ENCODE peak calls at places on chromosomes 11 and 22, in ten cellular contexts. A is suprapubic skin, E is GM12878, O is HepG2, Z is transverse colon, M is sigmoid colon, Q is H1, R is K562, D is esophagus muscularis mucosa, F is upper lobe of left lung. X is an unnamed sample.

GRCh38 chr22:35544189-35544588 is 3.6 kb downstream of the RASD2 start:
- DNase-seq in A (no peak), E (no peak), O (no peak), Z (no peak), M (no peak), Q (no peak), R (no peak), D (no peak), F (no peak), X (no peak)

GRCh38 chr11:70716986-70717775 is 318.9 kb downstream of the CTTN start:
- DNase-seq in A (no peak), E (no peak), O (no peak), Z (no peak), M (no peak), Q (no peak), R (no peak), D (no peak), F (no peak), X (no peak)

GRCh38 chr11:42315267-42315666 is 855.8 kb upstream of the LRRC4C start:
- DNase-seq in A (no peak), E (no peak), O (no peak), Z (no peak), M (no peak), Q (no peak), R (no peak), D (no peak), F (no peak), X (no peak)

GRCh38 chr22:23762866-23763578 is at the start of gene C22orf15:
- DNase-seq in A (no peak), E (no peak), O (no peak), Z (no peak), M (no peak), Q (no peak), R (peak), D (peak), F (no peak), X (no peak)

GRCh38 chr22:31945478-31945815 is 1.1 kb downstream of the YWHAH start:
- DNase-seq in A (no peak), E (no peak), O (no peak), Z (peak), M (no peak), Q (no peak), R (no peak), D (no peak), F (no peak), X (no peak)

GRCh38 chr22:47901911-47902310 is 1139.5 kb downstream of the TBC1D22A start:
- DNase-seq in A (no peak), E (no peak), O (no peak), Z (no peak), M (no peak), Q (no peak), R (no peak), D (peak), F (no peak), X (no peak)

GRCh38 chr22:31969789-31970489 is 25.6 kb downstream of the YWHAH start:
- DNase-seq in A (no peak), E (no peak), O (peak), Z (peak), M (peak), Q (peak), R (peak), D (no peak), F (no peak), X (peak)

GRCh38 chr11:288328-289144 is at the start of gene PGGHG:
- DNase-seq in A (peak), E (no peak), O (no peak), Z (peak), M (peak), Q (no peak), R (peak), D (no peak), F (peak), X (peak)

GRCh38 chr11:35714882-35715612 is 52.5 kb downstream of the TRIM44 start:
- DNase-seq in A (no peak), E (peak), O (no peak), Z (no peak), M (no peak), Q (no peak), R (no peak), D (no peak), F (no peak), X (no peak)

GRCh38 chr22:31719850-31720471 is 30.0 kb downstream of the PRR14L start:
- DNase-seq in A (no peak), E (no peak), O (no peak), Z (no peak), M (no peak), Q (no peak), R (no peak), D (no peak), F (no peak), X (no peak)

GRCh38 chr11:112219476-112220232 is 6.6 kb upstream of the PTS start:
- DNase-seq in A (no peak), E (peak), O (peak), Z (peak), M (peak), Q (no peak), R (peak), D (no peak), F (no peak), X (no peak)

GRCh38 chr11:123187670-123188507 is 7.2 kb downstream of the CLMP start:
- DNase-seq in A (no peak), E (no peak), O (no peak), Z (no peak), M (no peak), Q (no peak), R (no peak), D (no peak), F (no peak), X (no peak)

GRCh38 chr11:118659314-118659939 is 20.0 kb downstream of the TREH start:
- DNase-seq in A (peak), E (peak), O (peak), Z (peak), M (peak), Q (peak), R (peak), D (peak), F (peak), X (peak)

GRCh38 chr11:113613619-113614018 is 92.5 kb downstream of the TMPRSS5 start:
- DNase-seq in A (no peak), E (no peak), O (no peak), Z (no peak), M (no peak), Q (no peak), R (peak), D (no peak), F (no peak), X (no peak)

GRCh38 chr11:95912902-95913560 is 10.9 kb downstream of the MTMR2 start:
- DNase-seq in A (no peak), E (no peak), O (no peak), Z (no peak), M (no peak), Q (no peak), R (no peak), D (no peak), F (no peak), X (no peak)

GRCh38 chr11:45974806-45975205 is 52.4 kb downstream of the LARGE2 start:
- DNase-seq in A (no peak), E (no peak), O (no peak), Z (no peak), M (no peak), Q (no peak), R (no peak), D (no peak), F (no peak), X (no peak)

GRCh38 chr11:134288486-134288885 is 12.3 kb downstream of the GLB1L3 start:
- DNase-seq in A (no peak), E (no peak), O (no peak), Z (no peak), M (no peak), Q (no peak), R (no peak), D (peak), F (peak), X (no peak)

GRCh38 chr22:46352276-46352675 is 16.8 kb downstream of the TRMU start:
- DNase-seq in A (no peak), E (no peak), O (no peak), Z (no peak), M (no peak), Q (no peak), R (no peak), D (no peak), F (peak), X (no peak)

GRCh38 chr11:96472085-96472484 is 82.3 kb downstream of the JRKL start:
- DNase-seq in A (no peak), E (no peak), O (no peak), Z (no peak), M (no peak), Q (no peak), R (no peak), D (no peak), F (no peak), X (no peak)

GRCh38 chr11:125338886-125339811 is 156.9 kb downstream of the FEZ1 start:
- DNase-seq in A (peak), E (no peak), O (no peak), Z (no peak), M (no peak), Q (no peak), R (no peak), D (no peak), F (no peak), X (no peak)

GRCh38 chr11:59207988-59208432 is 4.7 kb downstream of the MPEG1 start:
- DNase-seq in A (no peak), E (peak), O (peak), Z (no peak), M (no peak), Q (no peak), R (peak), D (no peak), F (no peak), X (peak)

GRCh38 chr11:126115820-126116319 is 53.2 kb upstream of the CDON start:
- DNase-seq in A (peak), E (no peak), O (peak), Z (peak), M (peak), Q (no peak), R (peak), D (no peak), F (peak), X (peak)

GRCh38 chr11:8263109-8263768 is 439 bp downstream of the LMO1 start:
- DNase-seq in A (peak), E (no peak), O (no peak), Z (no peak), M (peak), Q (no peak), R (no peak), D (no peak), F (peak), X (no peak)

GRCh38 chr11:57512646-57513445 is 2.7 kb downstream of the SLC43A1 start:
- DNase-seq in A (no peak), E (no peak), O (no peak), Z (no peak), M (no peak), Q (no peak), R (peak), D (no peak), F (no peak), X (no peak)

GRCh38 chr11:36412781-36413383 is 97.2 kb downstream of the TRAF6 start:
- DNase-seq in A (no peak), E (no peak), O (no peak), Z (no peak), M (no peak), Q (no peak), R (no peak), D (no peak), F (no peak), X (no peak)

GRCh38 chr11:106670069-106670468 is 348.2 kb downstream of the GUCY1A2 start:
- DNase-seq in A (no peak), E (no peak), O (no peak), Z (no peak), M (no peak), Q (peak), R (no peak), D (no peak), F (no peak), X (no peak)

GRCh38 chr11:121389651-121390050 is 62.5 kb upstream of the SORL1 start:
- DNase-seq in A (no peak), E (no peak), O (no peak), Z (no peak), M (no peak), Q (no peak), R (no peak), D (no peak), F (no peak), X (no peak)

GRCh38 chr11:77072851-77073327 is 6.1 kb downstream of the CAPN5 start:
- DNase-seq in A (no peak), E (no peak), O (no peak), Z (no peak), M (no peak), Q (no peak), R (no peak), D (no peak), F (no peak), X (peak)

GRCh38 chr11:111736191-111736590 is 30.0 kb downstream of the PPP2R1B start:
- DNase-seq in A (peak), E (no peak), O (no peak), Z (no peak), M (no peak), Q (no peak), R (no peak), D (no peak), F (no peak), X (no peak)

GRCh38 chr11:73344191-73344607 is 32.0 kb upstream of the RELT start:
- DNase-seq in A (no peak), E (no peak), O (no peak), Z (no peak), M (peak), Q (no peak), R (no peak), D (no peak), F (no peak), X (no peak)

GRCh38 chr11:106077609-106078517 is at the start of gene AASDHPPT:
- DNase-seq in A (no peak), E (no peak), O (peak), Z (no peak), M (no peak), Q (no peak), R (peak), D (no peak), F (peak), X (peak)

GRCh38 chr11:18780329-18780728 is 11.3 kb downstream of the PTPN5 start:
- DNase-seq in A (no peak), E (no peak), O (no peak), Z (no peak), M (no peak), Q (no peak), R (no peak), D (no peak), F (no peak), X (no peak)

GRCh38 chr22:30017375-30017774 is 62.9 kb upstream of the HORMAD2 start:
- DNase-seq in A (no peak), E (no peak), O (no peak), Z (no peak), M (no peak), Q (no peak), R (no peak), D (no peak), F (no peak), X (no peak)

GRCh38 chr22:42077486-42078125 is 1.9 kb upstream of the SMDT1 start:
- DNase-seq in A (no peak), E (no peak), O (no peak), Z (no peak), M (no peak), Q (no peak), R (no peak), D (no peak), F (peak), X (no peak)

GRCh38 chr11:240315-240714 is 3.5 kb downstream of the PSMD13 start:
- DNase-seq in A (no peak), E (no peak), O (no peak), Z (no peak), M (peak), Q (no peak), R (no peak), D (no peak), F (no peak), X (no peak)

GRCh38 chr11:119091966-119092879 is 7.5 kb downstream of the HMBS start:
- DNase-seq in A (no peak), E (no peak), O (no peak), Z (no peak), M (no peak), Q (no peak), R (peak), D (no peak), F (no peak), X (no peak)

GRCh38 chr11:65516135-65516968 is 8.5 kb upstream of the SCYL1 start:
- DNase-seq in A (peak), E (no peak), O (no peak), Z (no peak), M (peak), Q (no peak), R (no peak), D (no peak), F (no peak), X (no peak)

GRCh38 chr11:116454020-116454645 is 318.7 kb downstream of the BUD13 start:
- DNase-seq in A (no peak), E (no peak), O (peak), Z (peak), M (peak), Q (no peak), R (peak), D (no peak), F (no peak), X (peak)

GRCh38 chr11:72760543-72761400 is 8.6 kb upstream of the ARAP1 start:
- DNase-seq in A (no peak), E (no peak), O (no peak), Z (no peak), M (no peak), Q (no peak), R (no peak), D (no peak), F (no peak), X (no peak)

GRCh38 chr11:15484398-15484797 is 369.7 kb downstream of the INSC start:
- DNase-seq in A (no peak), E (no peak), O (no peak), Z (no peak), M (no peak), Q (no peak), R (no peak), D (no peak), F (no peak), X (no peak)

GRCh38 chr11:15485432-15485831 is 370.7 kb downstream of the INSC start:
- DNase-seq in A (no peak), E (no peak), O (no peak), Z (no peak), M (no peak), Q (no peak), R (no peak), D (no peak), F (no peak), X (no peak)

GRCh38 chr11:15481871-15482270 is 367.1 kb downstream of the INSC start:
- DNase-seq in A (no peak), E (no peak), O (no peak), Z (no peak), M (no peak), Q (no peak), R (no peak), D (no peak), F (no peak), X (no peak)

DNA sequence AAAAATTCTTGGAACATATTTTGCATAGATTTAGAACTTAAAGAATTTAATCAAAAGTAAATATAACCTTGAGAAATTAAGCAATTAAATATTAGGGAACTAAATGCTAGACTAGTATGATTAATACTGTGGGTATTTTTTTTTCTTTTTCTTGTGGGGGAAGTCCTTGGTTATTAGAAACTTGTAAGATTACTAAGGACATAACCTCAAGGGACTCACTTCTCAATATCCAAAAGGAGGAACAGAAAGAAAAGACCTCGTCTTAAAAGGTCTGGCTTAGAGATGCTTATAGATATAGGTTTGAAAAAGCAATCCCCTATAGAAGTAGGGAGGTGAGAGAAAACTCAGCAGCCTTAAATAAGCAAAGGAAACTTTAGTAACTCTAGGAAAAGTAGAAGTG is 368.5 kb downstream of the INSC start:
- DNase-seq in A (no peak), E (no peak), O (no peak), Z (no peak), M (no peak), Q (no peak), R (no peak), D (no peak), F (no peak), X (no peak)
- TF ChIP-seq EP300 in A (no peak), E (peak), O (no peak), Z (no peak), M (no peak), Q (no peak), R (no peak), D (no peak), F (no peak), X (no peak)

DNA sequence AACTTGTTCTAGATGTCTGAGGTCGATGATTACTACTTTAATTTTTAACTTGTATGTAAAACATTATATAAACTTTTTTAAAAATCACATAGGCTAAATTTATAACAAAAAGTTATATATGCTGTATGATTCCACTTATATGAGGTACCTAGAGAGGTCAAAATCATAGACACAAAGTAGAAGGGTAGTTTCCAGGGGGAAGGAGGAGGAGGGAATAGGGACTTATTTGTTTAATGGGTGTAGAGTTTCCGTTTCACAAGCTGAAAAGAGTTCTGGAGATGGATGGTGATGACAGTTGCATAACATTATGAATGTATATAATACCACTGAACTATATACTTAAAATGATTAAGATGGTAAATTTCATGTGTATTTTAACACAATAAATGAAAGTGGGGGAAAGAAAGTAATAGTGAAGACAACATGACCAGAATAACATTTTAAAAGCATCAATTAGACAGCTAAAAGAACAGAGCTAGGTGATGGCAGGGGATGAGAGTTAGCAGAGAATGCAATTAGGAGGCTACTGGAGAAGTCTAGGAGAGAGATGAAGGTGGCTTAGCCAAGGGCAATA is 51.2 kb downstream of the MRTFA start:
- DNase-seq in A (no peak), E (no peak), O (no peak), Z (no peak), M (no peak), Q (no peak), R (no peak), D (no peak), F (no peak), X (no peak)
- TF ChIP-seq POLR2AphosphoS5 in A (no peak), E (no peak), O (no peak), Z (no peak), M (no peak), Q (no peak), R (no peak), D (no peak), F (no peak), X (no peak)

GRCh38 chr11:78699606-78700005 is 124.9 kb upstream of the NARS2 start:
- DNase-seq in A (no peak), E (no peak), O (no peak), Z (no peak), M (no peak), Q (no peak), R (no peak), D (no peak), F (no peak), X (no peak)

GRCh38 chr11:78708388-78708787 is 133.7 kb upstream of the NARS2 start:
- DNase-seq in A (no peak), E (no peak), O (no peak), Z (no peak), M (no peak), Q (no peak), R (no peak), D (no peak), F (no peak), X (no peak)

DNA sequence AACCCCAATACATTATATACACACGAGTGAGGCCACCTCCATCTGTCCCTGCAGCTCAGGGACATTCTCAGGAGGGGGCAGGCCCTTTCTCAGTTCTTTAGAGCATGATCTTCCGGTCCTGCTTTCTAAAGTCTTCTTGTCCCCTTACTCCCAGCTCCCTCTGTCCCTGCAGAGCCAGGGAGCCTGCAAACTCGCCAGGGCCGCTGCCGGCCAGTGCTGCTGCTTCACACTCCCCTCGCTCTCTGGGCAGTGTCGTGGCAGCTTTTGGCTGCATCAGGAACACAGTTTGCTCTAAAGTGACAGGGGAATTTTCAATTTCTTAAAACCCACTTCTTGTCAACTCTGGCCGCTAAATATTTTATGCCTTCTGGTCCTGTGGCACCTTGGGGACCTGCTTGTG is 130.1 kb upstream of the NARS2 start:
- DNase-seq in A (no peak), E (no peak), O (no peak), Z (no peak), M (no peak), Q (no peak), R (no peak), D (no peak), F (peak), X (no peak)
- TF ChIP-seq EP300 in A (no peak), E (no peak), O (no peak), Z (no peak), M (no peak), Q (no peak), R (no peak), D (no peak), F (no peak), X (no peak)

DNA sequence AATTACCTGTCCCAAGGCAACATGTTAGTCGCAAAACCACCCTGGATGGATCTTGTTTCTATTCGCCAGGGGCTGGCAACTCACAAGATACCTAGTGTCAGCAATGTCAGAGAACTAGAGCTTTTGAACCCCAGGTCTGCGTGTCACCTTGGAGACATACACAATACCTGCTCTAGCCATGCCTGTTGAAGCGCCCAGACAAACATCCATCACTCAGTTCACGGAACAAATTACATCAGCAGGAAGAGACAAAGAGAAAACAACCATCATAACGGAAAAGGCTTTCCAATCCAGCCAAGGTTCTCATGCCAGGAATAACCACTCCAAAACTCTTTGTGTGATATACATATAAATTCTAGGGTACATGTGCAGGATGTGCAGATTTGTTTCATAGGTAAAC is 2.2 kb downstream of the CD59 start:
- DNase-seq in A (no peak), E (no peak), O (no peak), Z (no peak), M (no peak), Q (no peak), R (no peak), D (no peak), F (no peak), X (no peak)
- TF ChIP-seq POLR2AphosphoS5 in A (no peak), E (peak), O (no peak), Z (no peak), M (no peak), Q (no peak), R (no peak), D (no peak), F (no peak), X (no peak)